ENCODE peak calls at places on chromosomes 6 and 20, in eight cellular contexts. W is iPS-NIHi11; R is HTR-8/SVneo; X is activated CD4-positive, alpha-beta T cell treated with anti-CD3 and anti-CD28 coated beads, Interleukin-2, amount 50 U/mL, for 48 hours; B is activated B cell treated with CpG ODN at 0.5 μM for 24 hours; Y is COLO829; K is Right ventricle myocardium superior; V is NCI-H1092. Q is an unnamed sample.

GRCh38 chr6:35388772-35389352 is 46.5 kb downstream of the PPARD start:
- DNase-seq in W (no peak), R (no peak), V (no peak), B (no peak), X (no peak), Y (no peak), K (no peak), Q (no peak)

GRCh38 chr20:20214757-20215275 is 153.1 kb upstream of the INSM1 start:
- DNase-seq in K (no peak), W (no peak), V (peak), R (no peak), Y (no peak), X (no peak), B (no peak), Q (no peak)

GRCh38 chr20:32004963-32005362 is 5.3 kb upstream of the CCM2L start:
- DNase-seq in V (no peak), Y (no peak), R (no peak), X (no peak), K (no peak), B (no peak), W (no peak), Q (peak)

GRCh38 chr6:34671801-34672656 is 24.5 kb downstream of the ILRUN start:
- DNase-seq in K (no peak), B (peak), R (no peak), X (peak), Y (no peak), V (no peak), W (peak), Q (peak)

GRCh38 chr20:63942250-63943006 is 13.8 kb downstream of the UCKL1 start:
- DNase-seq in Y (peak), K (peak), W (peak), B (no peak), X (peak), V (no peak), R (no peak), Q (no peak)

GRCh38 chr6:165106261-165106660 is 203.1 kb downstream of the C6orf118 start:
- DNase-seq in R (no peak), X (no peak), W (no peak), Y (no peak), V (no peak), K (no peak), B (no peak), Q (no peak)

GRCh38 chr20:17570347-17571152 is 675 bp downstream of the DSTN start:
- DNase-seq in B (no peak), W (peak), Y (peak), V (peak), X (peak), K (peak), R (no peak), Q (peak)

GRCh38 chr20:46128310-46129151 is 10.4 kb downstream of the CD40 start:
- DNase-seq in V (peak), R (peak), W (peak), Y (peak), K (peak), X (no peak), B (peak), Q (no peak)

GRCh38 chr20:60993647-60994046 is 258.4 kb upstream of the CDH4 start:
- DNase-seq in B (no peak), V (no peak), R (no peak), W (no peak), K (no peak), Y (no peak), X (no peak), Q (no peak)

GRCh38 chr6:15483060-15483459 is 179.8 kb downstream of the DTNBP1 start:
- DNase-seq in X (no peak), W (no peak), V (no peak), Y (no peak), R (no peak), K (no peak), B (no peak), Q (no peak)